ENCODE peak calls at places on chromosomes 4 and X, in eight cellular contexts. M is fibroblast of lung, S is LNCaP clone FGC, N is nephron progenitor cell, I is chondrocyte, T is epithelial cell of esophagus, G is astrocyte of the spinal cord, F is WTC11. C is an unnamed sample.

GRCh38 chrX:128464091-128464490 is 411.9 kb upstream of the ACTRT1 start:
- DNase-seq in I (no peak), N (no peak), F (no peak), T (peak), M (peak), G (peak), S (no peak), C (no peak)

GRCh38 chr4:127145001-127145400 is 487.8 kb upstream of the INTU start:
- DNase-seq in T (no peak), M (no peak), N (no peak), I (no peak), G (no peak), S (no peak), F (no peak), C (no peak)

GRCh38 chr4:5894266-5894665 is 1.4 kb upstream of the CRMP1 start:
- DNase-seq in G (no peak), S (no peak), N (peak), I (no peak), T (no peak), M (no peak), F (no peak), C (no peak)

GRCh38 chr4:102675142-102675541 is 85.6 kb downstream of the MANBA start:
- DNase-seq in M (peak), S (no peak), T (no peak), G (peak), N (no peak), I (no peak), F (no peak), C (no peak)

GRCh38 chrX:95889279-95889678 is 795.4 kb upstream of the DIAPH2 start:
- DNase-seq in T (no peak), F (no peak), G (no peak), I (no peak), S (no peak), M (no peak), N (no peak), C (no peak)

GRCh38 chr4:125642645-125643044 is 327.9 kb downstream of the FAT4 start:
- DNase-seq in N (no peak), I (no peak), G (no peak), T (no peak), S (no peak), F (no peak), M (no peak), C (no peak)

GRCh38 chr4:185244763-185245162 is 35.4 kb downstream of the SNX25 start:
- DNase-seq in G (no peak), I (no peak), S (no peak), T (no peak), N (no peak), M (no peak), F (no peak), C (no peak)

GRCh38 chr4:29708473-29708872 is 1011.7 kb upstream of the PCDH7 start:
- DNase-seq in G (peak), N (no peak), T (peak), F (no peak), M (peak), I (no peak), S (no peak), C (no peak)

GRCh38 chrX:151505796-151506195 is 57.7 kb upstream of the PASD1 start:
- DNase-seq in F (peak), T (peak), I (no peak), M (no peak), N (peak), S (no peak), G (no peak), C (no peak)

GRCh38 chr4:173448103-173448502 is 49.2 kb upstream of the SCRG1 start:
- DNase-seq in S (peak), I (no peak), F (no peak), G (no peak), N (no peak), M (peak), T (no peak), C (no peak)

GRCh38 chrX:19040373-19040772 is 56.5 kb upstream of the PHKA2 start:
- DNase-seq in I (no peak), S (no peak), M (no peak), N (no peak), G (peak), T (peak), F (no peak), C (no peak)

GRCh38 chr4:56979674-56980073 is 978 bp downstream of the POLR2B start:
- DNase-seq in N (peak), T (peak), F (no peak), S (no peak), I (no peak), G (no peak), M (no peak), C (peak)

GRCh38 chr4:145075742-145076472 is 22.1 kb downstream of the ANAPC10 start:
- DNase-seq in G (no peak), F (no peak), I (no peak), M (no peak), S (no peak), N (no peak), T (no peak), C (no peak)

GRCh38 chrX:79174949-79175644 is 30.6 kb downstream of the GPR174 start:
- DNase-seq in I (no peak), G (no peak), M (no peak), S (no peak), N (no peak), T (no peak), F (no peak), C (no peak)

GRCh38 chr4:145278341-145279121 is 98.1 kb upstream of the OTUD4 start:
- DNase-seq in G (peak), M (peak), N (no peak), S (no peak), I (no peak), T (peak), F (no peak), C (no peak)

DNA sequence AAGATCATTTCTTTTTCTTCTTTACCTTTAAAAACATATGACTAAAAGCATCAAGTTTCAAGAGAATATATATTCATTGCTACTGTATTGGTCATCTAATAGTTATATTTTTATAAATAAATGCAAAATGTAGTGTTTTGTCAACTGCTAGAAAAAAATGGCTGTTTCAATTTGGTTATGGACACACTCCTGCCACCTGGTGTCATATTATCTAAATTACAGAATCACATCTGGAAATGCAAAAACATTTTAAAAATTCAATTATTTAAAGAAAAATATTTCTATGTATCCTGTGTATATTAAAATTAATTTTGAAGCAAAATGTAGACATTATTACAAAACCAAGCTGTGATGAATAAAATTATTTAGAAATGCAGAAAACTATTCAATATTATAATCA is 329.4 kb upstream of the PCDH18 start:
- DNase-seq in I (no peak), T (peak), S (no peak), F (no peak), G (peak), M (no peak), N (no peak), C (no peak)
- TF ChIP-seq CTCF in I (peak), T (peak), S (peak), F (no peak), G (peak), M (peak), N (peak), C (no peak)

GRCh38 chrX:23398570-23398969 is 63.9 kb downstream of the PTCHD1 start:
- DNase-seq in I (no peak), T (no peak), G (no peak), F (no peak), N (no peak), S (no peak), M (no peak), C (no peak)

DNA sequence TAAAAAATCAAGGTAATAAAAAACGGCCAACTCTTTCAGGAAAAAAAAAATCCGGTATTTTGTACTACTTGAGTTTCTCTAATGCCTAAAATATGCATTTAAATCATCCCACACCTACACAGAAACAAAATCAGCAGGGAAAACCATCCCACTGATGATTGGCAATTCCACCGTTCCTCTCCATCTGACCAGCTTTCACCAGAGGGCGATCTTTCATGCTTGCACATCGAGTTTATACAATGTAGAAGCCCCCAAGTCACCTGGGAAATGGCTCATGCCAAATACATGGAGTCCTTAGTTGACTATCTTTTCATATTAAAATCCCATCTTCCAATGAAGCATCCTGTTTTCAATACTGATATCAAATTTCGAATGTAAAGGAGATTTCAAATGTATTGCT is 69.2 kb downstream of the PTCHD1 start:
- DNase-seq in F (peak), N (no peak), T (no peak), M (no peak), S (no peak), G (no peak), I (no peak), C (no peak)
- TF ChIP-seq CTCF in F (no peak), N (peak), T (peak), M (no peak), S (no peak), G (peak), I (peak), C (no peak)

GRCh38 chrX:9495496-9495895 is 30.6 kb downstream of the TBL1X start:
- DNase-seq in F (no peak), T (no peak), I (no peak), G (no peak), M (no peak), S (no peak), N (no peak), C (no peak)

GRCh38 chrX:9500584-9500983 is 35.7 kb downstream of the TBL1X start:
- DNase-seq in I (no peak), T (no peak), F (no peak), M (no peak), N (no peak), G (no peak), S (no peak), C (no peak)

GRCh38 chrX:9501362-9501761 is 36.5 kb downstream of the TBL1X start:
- DNase-seq in I (no peak), F (peak), T (no peak), N (peak), G (no peak), S (no peak), M (no peak), C (no peak)

GRCh38 chrX:9494806-9495205 is 29.9 kb downstream of the TBL1X start:
- DNase-seq in M (peak), F (no peak), I (no peak), T (peak), G (no peak), S (peak), N (no peak), C (no peak)

GRCh38 chrX:9498236-9498635 is 33.4 kb downstream of the TBL1X start:
- DNase-seq in I (no peak), G (no peak), N (no peak), M (peak), T (peak), S (no peak), F (no peak), C (no peak)
- TF ChIP-seq CTCF in I (no peak), G (no peak), N (no peak), M (no peak), T (no peak), S (no peak), F (no peak), C (no peak)

GRCh38 chr4:134024251-134024650 is 177.3 kb downstream of the PABPC4L start:
- DNase-seq in F (no peak), G (no peak), N (no peak), I (no peak), S (peak), M (peak), T (peak), C (no peak)
- TF ChIP-seq CTCF in F (no peak), G (peak), N (peak), I (peak), S (peak), M (peak), T (peak), C (no peak)

GRCh38 chr4:28269426-28269825 is 1408.8 kb downstream of the STIM2 start:
- DNase-seq in I (no peak), S (no peak), G (no peak), T (no peak), M (no peak), N (no peak), F (no peak), C (no peak)
- TF ChIP-seq CTCF in I (no peak), S (no peak), G (no peak), T (no peak), M (no peak), N (no peak), F (no peak), C (no peak)

GRCh38 chr4:94171616-94172015 is 36.0 kb upstream of the SMARCAD1 start:
- DNase-seq in S (no peak), F (no peak), G (no peak), T (no peak), N (no peak), I (no peak), M (no peak), C (no peak)
- TF ChIP-seq CTCF in S (no peak), F (peak), G (peak), T (peak), N (peak), I (peak), M (peak), C (no peak)

DNA sequence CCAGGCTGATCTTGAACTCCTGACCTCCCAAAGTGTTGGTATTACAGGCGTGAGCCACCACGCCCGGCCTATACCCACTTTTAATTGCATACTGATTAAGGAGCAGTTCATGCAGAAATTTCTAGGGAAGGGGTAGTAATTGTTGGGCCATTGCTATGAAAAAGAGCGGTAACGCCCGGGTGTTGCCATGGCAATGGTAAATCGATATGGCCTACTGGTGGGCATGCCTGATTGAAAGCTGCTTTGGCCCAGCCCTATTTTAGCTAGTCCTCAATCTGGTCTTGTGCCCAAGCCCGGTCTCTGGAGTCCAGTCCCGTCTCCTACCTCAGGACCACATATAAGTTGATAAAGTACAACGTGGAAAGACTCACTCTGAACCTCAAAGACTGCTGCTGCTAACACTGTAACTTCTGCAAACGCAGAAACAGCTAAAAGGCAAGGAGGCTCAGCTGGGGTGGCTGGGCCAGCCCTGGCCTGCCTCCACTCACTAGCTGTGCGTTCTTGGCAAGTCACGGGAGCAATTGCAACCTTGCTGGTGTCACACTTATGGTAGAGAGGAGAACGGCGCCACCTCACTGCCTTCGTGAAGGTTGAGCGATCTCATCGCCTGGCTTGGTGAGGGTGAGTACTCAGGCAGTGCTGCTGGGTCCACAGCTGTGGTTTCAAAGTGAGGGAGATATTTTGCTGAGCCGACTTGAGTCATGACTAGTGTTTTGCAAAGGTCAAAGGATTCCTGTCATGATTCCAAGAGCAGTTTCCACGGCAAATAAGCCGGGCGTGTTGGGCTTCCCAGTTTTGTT is 57.0 kb upstream of the GRPEL1 start:
- DNase-seq in T (peak), I (no peak), F (no peak), N (peak), G (peak), S (peak), M (peak), C (no peak)
- TF ChIP-seq CTCF in T (peak), I (peak), F (no peak), N (no peak), G (peak), S (no peak), M (no peak), C (no peak)

DNA sequence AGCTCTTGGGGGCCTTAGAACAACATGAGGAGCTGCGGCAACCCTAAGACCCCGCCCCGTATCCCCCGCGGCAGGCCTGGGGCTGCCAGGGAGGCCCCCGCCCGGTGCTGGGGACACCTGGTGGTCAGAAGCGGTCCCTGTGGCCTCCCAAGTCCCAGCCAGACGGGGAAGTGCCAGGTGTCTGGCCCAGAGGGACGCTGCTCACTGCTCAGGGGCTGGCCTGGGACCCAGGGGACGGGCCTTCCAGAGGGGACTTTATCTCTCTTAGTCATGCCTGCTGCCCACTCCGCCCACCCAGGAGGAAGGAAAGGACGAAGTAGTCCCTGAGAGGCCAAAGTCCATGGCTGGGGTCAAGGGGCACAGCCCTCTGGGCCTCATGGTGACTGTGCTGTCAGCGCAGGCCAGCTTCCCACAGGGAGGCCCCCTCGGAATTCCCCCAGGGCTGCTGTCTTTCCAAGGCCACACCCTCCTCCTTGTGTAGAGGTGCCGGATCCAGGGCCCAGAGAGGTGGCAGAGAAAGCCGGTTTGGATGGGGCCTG is 31.0 kb upstream of the HTRA3 start:
- DNase-seq in T (no peak), G (no peak), I (no peak), M (no peak), S (no peak), N (peak), F (peak), C (no peak)
- TF ChIP-seq CTCF in T (peak), G (peak), I (peak), M (no peak), S (peak), N (peak), F (peak), C (no peak)

DNA sequence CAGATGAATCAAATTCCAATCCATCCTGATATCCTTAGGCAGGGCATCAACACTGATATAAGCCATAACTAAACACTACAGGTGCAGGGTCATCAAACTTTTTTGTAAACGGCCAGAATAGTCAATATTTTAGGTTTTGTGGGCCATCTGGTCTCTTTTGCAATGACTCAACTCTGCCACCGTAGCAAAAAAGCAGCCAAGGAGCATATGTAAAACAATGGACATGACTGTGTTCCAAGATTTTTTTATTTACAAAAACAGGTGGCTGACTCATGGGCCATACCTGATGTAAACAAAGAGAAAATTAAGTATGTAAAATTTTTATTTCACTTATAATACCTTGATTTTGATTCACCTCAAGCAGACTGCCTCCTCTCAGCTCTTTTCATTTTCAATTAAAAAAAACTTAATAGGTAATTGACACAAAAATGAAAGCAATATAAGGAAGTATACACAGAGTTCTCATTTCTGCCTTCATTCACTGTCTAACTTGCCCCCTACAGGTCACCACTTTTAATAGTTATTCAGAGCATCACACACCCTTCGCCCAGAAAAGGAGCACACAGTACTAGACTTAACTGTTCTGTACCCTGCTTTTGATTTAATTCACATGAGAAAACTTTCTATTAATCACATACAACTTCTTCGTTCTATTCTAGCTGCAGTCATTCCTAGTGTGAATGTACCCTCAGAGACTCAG is 35.3 kb upstream of the GPM6B start:
- DNase-seq in G (no peak), S (no peak), F (no peak), N (no peak), I (no peak), M (no peak), T (no peak), C (no peak)
- TF ChIP-seq CTCF in G (no peak), S (no peak), F (no peak), N (no peak), I (peak), M (no peak), T (no peak), C (no peak)